ENCODE peak calls at places on chromosome 3, in six cellular contexts. R, E, B, H, W and A are unnamed samples.

GRCh38 chr3:85394424-85394823 is 435.6 kb downstream of the CADM2 start:
- DNase-seq in R (no peak), E (no peak), B (no peak), H (no peak), W (no peak), A (no peak)

GRCh38 chr3:18900994-18901393 is 247.3 kb upstream of the KCNH8 start:
- DNase-seq in R (no peak), E (no peak), B (no peak), H (peak; percentile 15), W (no peak), A (no peak)

GRCh38 chr3:45140392-45140791 is 5.8 kb downstream of the CDCP1 start:
- DNase-seq in R (no peak), E (no peak), B (no peak), H (no peak), W (no peak), A (no peak)

GRCh38 chr3:16362781-16363180 is 97.8 kb downstream of the OXNAD1 start:
- DNase-seq in R (no peak), E (no peak), B (no peak), H (no peak), W (no peak), A (no peak)

GRCh38 chr3:16335772-16336621 is 71.0 kb downstream of the OXNAD1 start:
- DNase-seq in R (no peak), E (no peak), B (no peak), H (no peak), W (no peak), A (no peak)

GRCh38 chr3:62562017-62562416 is 188.7 kb upstream of the FEZF2 start:
- DNase-seq in R (no peak), E (no peak), B (no peak), H (no peak), W (no peak), A (no peak)

GRCh38 chr3:195154793-195155535 is 116.0 kb downstream of the XXYLT1 start:
- DNase-seq in R (no peak), E (no peak), B (peak; percentile 75), H (peak; percentile 47), W (peak; percentile 74), A (no peak)

GRCh38 chr3:178568152-178568753 is 32.0 kb downstream of the KCNMB2 start:
- DNase-seq in R (no peak), E (no peak), B (no peak), H (no peak), W (no peak), A (no peak)

GRCh38 chr3:117688583-117688982 is 979.0 kb downstream of the TUSC7 start:
- DNase-seq in R (no peak), E (no peak), B (no peak), H (no peak), W (no peak), A (no peak)

GRCh38 chr3:112086857-112087524 is 802 bp downstream of the C3orf52 start:
- DNase-seq in R (no peak), E (no peak), B (peak; percentile 33), H (no peak), W (no peak), A (no peak)

GRCh38 chr3:174125267-174125844 is 727.8 kb downstream of the NLGN1 start:
- DNase-seq in R (no peak), E (no peak), B (no peak), H (peak; percentile 43), W (no peak), A (no peak)

GRCh38 chr3:40770046-40770445 is 245.3 kb downstream of the ZNF621 start:
- DNase-seq in R (no peak), E (no peak), B (peak; percentile 11), H (no peak), W (no peak), A (no peak)

GRCh38 chr3:28726840-28727239 is 378.2 kb upstream of the AZI2 start:
- DNase-seq in R (no peak), E (no peak), B (no peak), H (peak; percentile 63), W (no peak), A (no peak)

GRCh38 chr3:144241381-144241780 is 269.8 kb downstream of the DIPK2A start:
- DNase-seq in R (no peak), E (no peak), B (no peak), H (no peak), W (no peak), A (no peak)

GRCh38 chr3:72673011-72673771 is 175.1 kb downstream of the SHQ1 start:
- DNase-seq in R (no peak), E (no peak), B (no peak), H (no peak), W (no peak), A (no peak)

GRCh38 chr3:124793054-124793740 is 62.9 kb downstream of the UMPS start:
- DNase-seq in R (no peak), E (no peak), B (no peak), H (no peak), W (no peak), A (no peak)

GRCh38 chr3:32719335-32719734 is 34.3 kb downstream of the CNOT10 start:
- DNase-seq in R (no peak), E (no peak), B (no peak), H (no peak), W (no peak), A (no peak)

GRCh38 chr3:139561959-139562676 is 22.6 kb upstream of the RBP1 start:
- DNase-seq in R (no peak), E (no peak), B (no peak), H (peak; percentile 30), W (no peak), A (no peak)

GRCh38 chr3:56704706-56705105 is 21.6 kb upstream of the TASOR start:
- DNase-seq in R (no peak), E (no peak), B (no peak), H (no peak), W (no peak), A (no peak)